ENCODE peak calls at places on chromosomes 3 and 15, in eight cellular contexts. A is anterior cingulate cortex; P is CD8-positive, alpha-beta memory T cell; C is activated T-cell treated with anti-CD3 and anti-CD28 coated beads, Interleukin-2, amount 50 U/mL, for 48 hours; K is lung; B is posterior cingulate gyrus; O is activated naive CD4-positive, alpha-beta T cell treated with Interleukin-2 at 50 U/mL for 16 hours; L is cardiac muscle cell. D is an unnamed sample.

GRCh38 chr3:123679712-123680386 is 95.0 kb upstream of the HACD2 start:
- DNase-seq in O (no peak), C (no peak), P (no peak), B (no peak), A (no peak), L (no peak), K (no peak), D (no peak)

GRCh38 chr3:56260262-56260661 is 208.0 kb downstream of the ERC2 start:
- DNase-seq in A (no peak), K (no peak), L (no peak), O (no peak), P (no peak), B (no peak), C (no peak), D (no peak)

GRCh38 chr3:128946411-128946810 is 47.5 kb downstream of the CFAP92 start:
- DNase-seq in P (no peak), O (no peak), L (no peak), A (no peak), C (no peak), B (no peak), K (no peak), D (no peak)

GRCh38 chr15:74396146-74396438 is 28.6 kb upstream of the CYP11A1 start:
- DNase-seq in B (no peak), O (no peak), K (no peak), C (no peak), L (no peak), A (no peak), P (no peak), D (no peak)

GRCh38 chr15:61396235-61396927 is 167.3 kb upstream of the RORA start:
- DNase-seq in C (no peak), P (no peak), O (no peak), L (no peak), K (no peak), B (no peak), A (no peak), D (no peak)

GRCh38 chr3:139227165-139227564 is 116.7 kb upstream of the MRPS22 start:
- DNase-seq in L (peak; percentile 20), O (no peak), P (no peak), K (no peak), C (no peak), A (no peak), B (no peak), D (no peak)

GRCh38 chr15:34716111-34716510 is 38.7 kb downstream of the GJD2 start:
- DNase-seq in L (no peak), K (no peak), O (no peak), B (no peak), C (no peak), A (no peak), P (no peak), D (no peak)

GRCh38 chr3:143266512-143266911 is 146.9 kb downstream of the CHST2 start:
- DNase-seq in L (no peak), P (no peak), O (no peak), C (no peak), A (no peak), K (no peak), B (no peak), D (no peak)

GRCh38 chr3:143901105-143901504 is 52.8 kb upstream of the SLC9A9 start:
- DNase-seq in K (no peak), P (no peak), L (no peak), A (no peak), C (no peak), O (no peak), B (no peak), D (no peak)

GRCh38 chr3:20066848-20067617 is 26.8 kb downstream of the KAT2B start:
- DNase-seq in B (no peak), O (no peak), C (no peak), P (no peak), A (no peak), L (no peak), K (no peak), D (no peak)